ENCODE peak calls at places on chromosomes 11 and 22, in six cellular contexts. E is astrocyte of the spinal cord, Q is body of pancreas, J is fibroblast of the aortic adventitia, W is heart right ventricle, C is foreskin fibroblast. X is an unnamed sample.

GRCh38 chr11:110295487-110296225 is 758 bp downstream of the RDX start:
- DNase-seq in C (peak; percentile 27), W (peak; percentile 38), E (peak; percentile 37), J (peak; percentile 38), Q (peak; percentile 72), X (no peak)

GRCh38 chr22:25403752-25404471 is 160.6 kb upstream of the GRK3 start:
- DNase-seq in W (no peak), C (peak; percentile 56), Q (no peak), E (peak; percentile 25), J (peak; percentile 47), X (no peak)

GRCh38 chr11:85627332-85627997 is at the start of gene DLG2:
- DNase-seq in W (peak; percentile 15), C (peak; percentile 63), Q (peak; percentile 17), J (peak; percentile 51), E (peak; percentile 35), X (no peak)

GRCh38 chr11:92473736-92474135 is 249.1 kb downstream of the FAT3 start:
- DNase-seq in E (peak; percentile 3), C (no peak), W (no peak), Q (no peak), J (no peak), X (no peak)

GRCh38 chr11:76166314-76166713 is 40.0 kb downstream of the WNT11 start:
- DNase-seq in J (no peak), C (no peak), W (no peak), Q (no peak), E (no peak), X (no peak)

GRCh38 chr22:19149047-19149883 is 827 bp downstream of the GSC2 start:
- DNase-seq in C (no peak), W (no peak), J (no peak), Q (no peak), E (no peak), X (no peak)

GRCh38 chr11:16169946-16170345 is 186.4 kb downstream of the SOX6 start:
- DNase-seq in W (no peak), E (no peak), Q (no peak), J (no peak), C (no peak), X (no peak)

GRCh38 chr11:76232026-76232665 is 25.8 kb upstream of the WNT11 start:
- DNase-seq in J (no peak), C (no peak), E (no peak), Q (no peak), W (no peak), X (no peak)

GRCh38 chr11:36333468-36333867 is 37.4 kb downstream of the PRR5L start:
- DNase-seq in Q (no peak), J (no peak), W (no peak), C (peak; percentile 53), E (no peak), X (no peak)

GRCh38 chr11:130872102-130872501 is 44.2 kb downstream of the SNX19 start:
- DNase-seq in Q (no peak), C (no peak), J (no peak), E (no peak), W (no peak), X (no peak)

GRCh38 chr22:31952094-31952401 is 7.7 kb downstream of the YWHAH start:
- DNase-seq in C (no peak), E (peak; percentile 10), J (no peak), W (no peak), Q (no peak), X (no peak)

GRCh38 chr11:120219157-120219934 is 8.5 kb downstream of the OAF start:
- DNase-seq in C (no peak), J (no peak), W (no peak), E (no peak), Q (peak; percentile 33), X (no peak)

GRCh38 chr11:7186190-7186589 is 65.5 kb upstream of the SYT9 start:
- DNase-seq in E (peak; percentile 19), Q (no peak), J (peak; percentile 4), C (peak; percentile 58), W (no peak), X (no peak)

GRCh38 chr11:118068945-118069612 is 7.8 kb upstream of the TMPRSS4 start:
- DNase-seq in E (no peak), C (no peak), W (no peak), Q (no peak), J (no peak), X (no peak)

GRCh38 chr11:65434057-65434666 is 11.6 kb downstream of the NEAT1 start:
- DNase-seq in E (peak; percentile 32), J (peak; percentile 65), W (no peak), C (no peak), Q (no peak), X (no peak)

GRCh38 chr11:123426766-123427165 is 3.3 kb upstream of the GRAMD1B start:
- DNase-seq in C (no peak), Q (no peak), E (no peak), W (no peak), J (no peak), X (no peak)

GRCh38 chr22:44684506-44685383 is 17.3 kb upstream of the PRR5 start:
- DNase-seq in C (peak; percentile 91), J (peak; percentile 90), W (peak; percentile 84), E (peak; percentile 84), Q (peak; percentile 89), X (peak; percentile 60)

GRCh38 chr22:26995222-26995621 is 337.8 kb downstream of the MIAT start:
- DNase-seq in Q (peak; percentile 78), E (no peak), J (peak; percentile 10), W (peak; percentile 9), C (no peak), X (no peak)

GRCh38 chr22:23225724-23226496 is 45.6 kb downstream of the BCR start:
- DNase-seq in J (peak; percentile 91), Q (no peak), C (no peak), W (peak; percentile 49), E (peak; percentile 64), X (no peak)

GRCh38 chr11:2521081-2521480 is 76.3 kb downstream of the KCNQ1 start:
- DNase-seq in Q (peak; percentile 2), W (no peak), C (no peak), E (no peak), J (no peak), X (no peak)

GRCh38 chr22:45317551-45318167 is 7.9 kb downstream of the FAM118A start:
- DNase-seq in W (peak; percentile 64), J (peak; percentile 85), Q (no peak), E (peak; percentile 61), C (no peak), X (no peak)

GRCh38 chr11:47396049-47396320 is 12.4 kb upstream of the SLC39A13 start:
- DNase-seq in C (no peak), W (no peak), Q (no peak), J (no peak), E (no peak), X (no peak)

GRCh38 chr11:65934014-65934413 is 11.3 kb upstream of the TSGA10IP start:
- DNase-seq in W (no peak), C (no peak), E (no peak), J (peak; percentile 55), Q (no peak), X (no peak)

GRCh38 chr11:110379261-110379660 is 50.5 kb upstream of the FDX1 start:
- DNase-seq in W (no peak), E (no peak), Q (no peak), C (no peak), J (no peak), X (no peak)

GRCh38 chr22:31818481-31819392 is 64.9 kb downstream of the DEPDC5 start:
- DNase-seq in W (no peak), J (peak; percentile 8), Q (no peak), E (peak; percentile 52), C (no peak), X (peak; percentile 34)

GRCh38 chr11:62536301-62536957 is 10.2 kb downstream of the AHNAK start:
- DNase-seq in C (no peak), E (no peak), J (no peak), Q (no peak), W (no peak), X (no peak)
- H3K4me3 ChIP-seq in C (no peak overlapping the region), E (no peak overlapping the region), J (no peak overlapping the region), Q (no peak overlapping the region), W (no peak overlapping the region), X (no peak overlapping the region)

GRCh38 chr11:57111646-57112045 is 70.1 kb upstream of the LRRC55 start:
- DNase-seq in C (no peak), W (no peak), Q (no peak), E (no peak), J (no peak), X (no peak)

GRCh38 chr11:57121996-57122395 is 59.8 kb upstream of the LRRC55 start:
- DNase-seq in J (no peak), C (no peak), W (no peak), Q (no peak), E (no peak), X (no peak)

GRCh38 chr11:57116654-57117053 is 65.1 kb upstream of the LRRC55 start:
- DNase-seq in Q (peak; percentile 47), E (peak; percentile 53), C (peak; percentile 30), J (peak; percentile 58), W (peak; percentile 23), X (peak; percentile 16)
- TF ChIP-seq CTCF in Q (peak; percentile 32), E (peak; percentile 48), C (peak; percentile 42), J (peak; percentile 61), W (peak; percentile 55), X (peak; percentile 49)

GRCh38 chr11:62011881-62012280 is 44.4 kb upstream of the FTH1 start:
- DNase-seq in J (no peak), Q (no peak), C (no peak), W (no peak), E (no peak), X (no peak)

GRCh38 chr11:62014158-62014476 is 46.7 kb upstream of the FTH1 start:
- DNase-seq in J (no peak), Q (no peak), C (no peak), E (no peak), W (no peak), X (no peak)

GRCh38 chr11:62015615-62016014 is 48.2 kb upstream of the FTH1 start:
- DNase-seq in Q (no peak), W (no peak), J (no peak), E (no peak), C (no peak), X (no peak)

GRCh38 chr11:62012451-62013265 is 45.2 kb upstream of the FTH1 start:
- DNase-seq in C (peak; percentile 16), Q (no peak), W (no peak), J (peak; percentile 40), E (no peak), X (no peak)

GRCh38 chr11:62013266-62014157 is 46.1 kb upstream of the FTH1 start:
- DNase-seq in C (peak; percentile 12), J (peak; percentile 63), E (no peak), Q (no peak), W (no peak), X (no peak)
- H3K4me3 ChIP-seq in C (no peak overlapping the region), J (no peak overlapping the region), E (no peak overlapping the region), Q (no peak overlapping the region), W (no peak overlapping the region), X (no peak overlapping the region)

DNA sequence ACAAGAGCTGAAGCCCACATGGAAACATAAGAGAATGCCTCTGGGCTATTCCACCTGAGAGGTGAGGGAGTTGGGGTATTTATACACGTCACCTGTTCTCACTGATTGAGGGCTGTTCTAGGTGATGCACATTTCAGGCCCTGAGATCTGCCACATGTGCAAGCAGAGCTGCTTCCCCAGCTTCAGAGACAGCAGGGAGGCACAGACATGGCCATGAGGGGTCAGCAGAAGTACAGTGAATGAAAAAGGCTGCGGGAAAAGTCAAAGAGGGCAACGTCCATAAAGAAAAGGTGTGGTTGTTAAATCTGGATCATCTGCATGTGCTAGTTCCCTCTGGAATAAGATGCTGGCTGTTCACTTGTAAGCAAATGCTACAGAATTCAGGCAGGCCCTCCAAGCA is 75.4 kb downstream of the GAB4 start:
- DNase-seq in E (no peak), J (no peak), W (no peak), Q (no peak), C (no peak), X (no peak)
- TF ChIP-seq CTCF in E (no peak), J (no peak), W (no peak), Q (no peak), C (no peak), X (no peak)

X was measured in astrocyte of the cerebellum.